ENCODE peak calls at places on chromosome 4, in four cellular contexts. N, Y, Q and W are unnamed samples.

GRCh38 chr4:83771113-83771705 is 235.3 kb downstream of the GPAT3 start:
- DNase-seq in N (no peak), Y (peak; percentile 58), Q (peak; percentile 72), W (no peak)

GRCh38 chr4:12304912-12305311 is 876.2 kb upstream of the HS3ST1 start:
- DNase-seq in Y (no peak), Q (no peak), N (no peak), W (no peak)

GRCh38 chr4:14384824-14385223 is 617.5 kb upstream of the CPEB2 start:
- DNase-seq in Q (no peak), N (no peak), Y (no peak), W (no peak)

GRCh38 chr4:17169699-17170098 is 271.3 kb upstream of the LDB2 start:
- DNase-seq in Q (no peak), Y (no peak), N (no peak), W (no peak)

GRCh38 chr4:57081651-57082349 is 28.4 kb downstream of the IGFBP7 start:
- DNase-seq in Q (no peak), Y (no peak), N (no peak), W (no peak)

GRCh38 chr4:118989098-118990080 is 100.7 kb downstream of the SYNPO2 start:
- DNase-seq in Y (peak; percentile 14), Q (peak; percentile 77), N (no peak), W (no peak)

GRCh38 chr4:101114936-101115372 is 232.4 kb downstream of the PPP3CA start:
- DNase-seq in N (no peak), Q (peak; percentile 6), Y (peak; percentile 55), W (no peak)

GRCh38 chr4:187268940-187269339 is 545.3 kb upstream of the FAT1 start:
- DNase-seq in Q (peak; percentile 11), N (no peak), Y (no peak), W (no peak)

GRCh38 chr4:86269354-86269753 is 90.5 kb downstream of the MAPK10 start:
- DNase-seq in Q (no peak), N (no peak), Y (no peak), W (no peak)

GRCh38 chr4:21177092-21177491 is 476.8 kb downstream of the PACRGL start:
- DNase-seq in N (no peak), Y (no peak), Q (no peak), W (no peak)

GRCh38 chr4:1476140-1476513 is 69.9 kb upstream of the NKX1-1 start:
- DNase-seq in Y (no peak), Q (no peak), N (no peak), W (no peak)

GRCh38 chr4:158015241-158015640 is 157.6 kb downstream of the GASK1B start:
- DNase-seq in Q (peak; percentile 14), Y (peak; percentile 80), N (no peak), W (no peak)

GRCh38 chr4:183098723-183099536 is at the start of gene WWC2:
- DNase-seq in Q (peak; percentile 87), Y (peak; percentile 77), N (peak; percentile 48), W (peak; percentile 79)

GRCh38 chr4:85548116-85548515 is 73.2 kb downstream of the ARHGAP24 start:
- DNase-seq in Q (no peak), N (no peak), Y (no peak), W (no peak)

GRCh38 chr4:85127653-85128052 is 161.2 kb upstream of the WDFY3 start:
- DNase-seq in Y (peak; percentile 38), N (no peak), Q (peak; percentile 56), W (no peak)

GRCh38 chr4:88812420-88812819 is 114.8 kb upstream of the NAP1L5 start:
- DNase-seq in Y (no peak), Q (no peak), N (no peak), W (no peak)

GRCh38 chr4:183157215-183157614 is 58.2 kb downstream of the WWC2 start:
- DNase-seq in Q (no peak), N (no peak), Y (no peak), W (no peak)